ENCODE peak calls at places on chromosomes 16 and 17, in four cellular contexts. E is AG20443; L is activated CD4-positive, CD25-positive, alpha-beta regulatory T cell; O is iPS-NIHi11. W is an unnamed sample.

GRCh38 chr16:56357291-56357764 is 68.0 kb downstream of the AMFR start:
- DNase-seq in O (no peak), L (no peak), E (peak), W (no peak)

GRCh38 chr17:44044092-44044491 is 22.4 kb downstream of the LSM12 start:
- DNase-seq in E (peak), O (no peak), L (no peak), W (no peak)

GRCh38 chr17:77296769-77297409 is 156.1 kb downstream of the SEC14L1 start:
- DNase-seq in L (no peak), E (no peak), O (no peak), W (no peak)

GRCh38 chr17:17568772-17569195 is 22.7 kb downstream of the PEMT start:
- DNase-seq in E (peak), O (peak), L (peak), W (peak)

GRCh38 chr16:11290102-11290893 is 9.2 kb upstream of the PRM1 start:
- DNase-seq in O (no peak), L (no peak), E (no peak), W (no peak)

GRCh38 chr17:75086496-75087181 is 1.1 kb upstream of the SLC16A5 start:
- DNase-seq in O (no peak), E (no peak), L (no peak), W (peak)

GRCh38 chr17:17491546-17491988 is 4.6 kb downstream of the RASD1 start:
- DNase-seq in O (no peak), L (no peak), E (no peak), W (peak)

GRCh38 chr17:16918443-16918842 is 53.5 kb downstream of the TNFRSF13B start:
- DNase-seq in L (no peak), O (no peak), E (no peak), W (peak)

GRCh38 chr17:58902312-58902711 is 146.7 kb downstream of the PPM1E start:
- DNase-seq in L (no peak), E (no peak), O (no peak), W (no peak)

GRCh38 chr17:74527081-74527480 is 4.2 kb downstream of the CD300LB start:
- DNase-seq in L (no peak), O (peak), E (peak), W (no peak)

GRCh38 chr16:51167170-51167710 is 16.2 kb upstream of the SALL1 start:
- DNase-seq in O (no peak), E (no peak), L (no peak), W (no peak)

W was measured in prostate gland.